ENCODE peak calls at places on chromosomes 3 and 15, in five cellular contexts. One of them, this sample, is unnamed. For H3K4me1, the result is how much of the 10 kb centered on the place peaks cover.

GRCh38 chr3:143676021-143676420 is 172.2 kb downstream of the SLC9A9 start:
- DNase-seq in cardiac muscle cell: no peak
- DNase-seq in psoas muscle: no peak
- DNase-seq in pancreas: no peak
- DNase-seq in heart left ventricle: no peak
- DNase-seq in this sample: no peak

GRCh38 chr3:140188285-140188684 is 253.3 kb downstream of the CLSTN2 start:
- DNase-seq in cardiac muscle cell: no peak
- DNase-seq in psoas muscle: no peak
- DNase-seq in heart left ventricle: no peak
- DNase-seq in pancreas: peak
- DNase-seq in this sample: no peak

GRCh38 chr3:128009952-128010846 is 42.0 kb upstream of the SEC61A1 start:
- DNase-seq in pancreas: no peak
- DNase-seq in cardiac muscle cell: no peak
- DNase-seq in psoas muscle: no peak
- DNase-seq in heart left ventricle: no peak
- DNase-seq in this sample: peak

GRCh38 chr3:14587733-14588360 is 47.7 kb upstream of the GRIP2 start:
- DNase-seq in pancreas: no peak
- DNase-seq in psoas muscle: no peak
- DNase-seq in heart left ventricle: no peak
- DNase-seq in cardiac muscle cell: no peak
- DNase-seq in this sample: peak

GRCh38 chr3:52685285-52685704 is 418 bp downstream of the PBRM1 start:
- DNase-seq in heart left ventricle: peak
- DNase-seq in pancreas: peak
- DNase-seq in psoas muscle: peak
- DNase-seq in cardiac muscle cell: peak
- DNase-seq in this sample: peak

GRCh38 chr15:61946778-61947177 is 113.5 kb downstream of the VPS13C start:
- DNase-seq in cardiac muscle cell: no peak
- DNase-seq in pancreas: no peak
- DNase-seq in heart left ventricle: no peak
- DNase-seq in psoas muscle: no peak
- DNase-seq in this sample: no peak

GRCh38 chr15:29682781-29683180 is 139.5 kb downstream of the TJP1 start:
- DNase-seq in heart left ventricle: no peak
- DNase-seq in psoas muscle: no peak
- DNase-seq in cardiac muscle cell: no peak
- DNase-seq in pancreas: no peak
- DNase-seq in this sample: no peak

GRCh38 chr3:197802505-197803459 is 11.7 kb downstream of the LRCH3 start:
- DNase-seq in cardiac muscle cell: no peak
- DNase-seq in heart left ventricle: no peak
- DNase-seq in psoas muscle: no peak
- DNase-seq in pancreas: no peak
- DNase-seq in this sample: no peak

GRCh38 chr15:71508081-71508682 is 302.2 kb upstream of the NR2E3 start:
- DNase-seq in heart left ventricle: no peak
- DNase-seq in cardiac muscle cell: no peak
- DNase-seq in psoas muscle: no peak
- DNase-seq in pancreas: no peak
- DNase-seq in this sample: peak

GRCh38 chr3:44561076-44561475 is 6.1 kb downstream of the ZKSCAN7 start:
- DNase-seq in cardiac muscle cell: no peak
- DNase-seq in heart left ventricle: no peak
- DNase-seq in psoas muscle: no peak
- DNase-seq in pancreas: no peak
- DNase-seq in this sample: no peak

GRCh38 chr15:20345401-20345958 is 196.1 kb downstream of the GOLGA6L6 start:
- DNase-seq in pancreas: no peak
- DNase-seq in psoas muscle: peak
- DNase-seq in cardiac muscle cell: no peak
- DNase-seq in heart left ventricle: peak
- DNase-seq in this sample: no peak

GRCh38 chr3:58025824-58026579 is 17.8 kb downstream of the FLNB start:
- DNase-seq in cardiac muscle cell: peak
- DNase-seq in heart left ventricle: no peak
- DNase-seq in psoas muscle: no peak
- DNase-seq in pancreas: no peak
- DNase-seq in this sample: peak

GRCh38 chr3:117499189-117499870 is 789.8 kb downstream of the TUSC7 start:
- DNase-seq in heart left ventricle: no peak
- DNase-seq in psoas muscle: no peak
- DNase-seq in pancreas: no peak
- DNase-seq in cardiac muscle cell: no peak
- DNase-seq in this sample: no peak

GRCh38 chr3:25266677-25267076 is 161.4 kb upstream of the RARB start:
- DNase-seq in psoas muscle: no peak
- DNase-seq in heart left ventricle: no peak
- DNase-seq in cardiac muscle cell: no peak
- DNase-seq in pancreas: no peak
- DNase-seq in this sample: no peak

GRCh38 chr3:129665024-129665768 is 58.7 kb upstream of the PLXND1 start:
- DNase-seq in psoas muscle: no peak
- DNase-seq in cardiac muscle cell: no peak
- DNase-seq in pancreas: no peak
- DNase-seq in heart left ventricle: no peak
- DNase-seq in this sample: no peak

GRCh38 chr3:12489832-12490231 is 5.6 kb downstream of the TSEN2 start:
- DNase-seq in pancreas: no peak
- DNase-seq in psoas muscle: no peak
- DNase-seq in cardiac muscle cell: no peak
- DNase-seq in heart left ventricle: no peak
- DNase-seq in this sample: no peak

GRCh38 chr3:107206945-107207344 is 170.3 kb upstream of the CCDC54 start:
- DNase-seq in heart left ventricle: no peak
- DNase-seq in psoas muscle: no peak
- DNase-seq in cardiac muscle cell: no peak
- DNase-seq in pancreas: no peak
- DNase-seq in this sample: no peak

GRCh38 chr15:59174846-59175831 is 31.5 kb upstream of the LDHAL6B start:
- DNase-seq in heart left ventricle: no peak
- DNase-seq in pancreas: no peak
- DNase-seq in cardiac muscle cell: peak
- DNase-seq in psoas muscle: peak
- DNase-seq in this sample: peak
- H3K4me3 ChIP-seq in heart left ventricle: no peak
- H3K4me3 ChIP-seq in pancreas: no peak
- H3K4me3 ChIP-seq in cardiac muscle cell: no peak
- H3K4me3 ChIP-seq in psoas muscle: no peak
- H3K4me3 ChIP-seq in this sample: no peak

DNA sequence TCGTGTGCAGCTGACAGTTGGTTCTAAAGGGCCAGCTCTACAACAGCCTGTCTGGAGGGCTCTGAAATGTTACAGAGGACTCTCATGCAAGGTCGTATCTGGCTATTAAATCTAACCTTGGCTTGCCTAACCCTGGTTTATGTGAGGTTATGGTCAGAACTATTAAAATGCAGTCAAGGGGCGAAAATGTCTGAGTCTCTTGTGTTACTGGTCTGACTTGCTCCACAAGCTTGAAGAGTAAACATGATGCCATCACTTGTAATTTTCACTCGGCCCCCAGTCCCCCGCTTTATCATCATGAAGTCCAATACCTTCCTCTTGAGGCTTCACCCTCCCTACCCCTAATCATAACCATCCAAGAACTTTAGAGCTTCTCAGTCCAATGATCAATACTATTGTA is 9.4 kb downstream of the ENTPD3 start:
- DNase-seq in pancreas: no peak
- DNase-seq in heart left ventricle: no peak
- DNase-seq in cardiac muscle cell: no peak
- DNase-seq in psoas muscle: no peak
- DNase-seq in this sample: no peak
- TF ChIP-seq CTCF in pancreas: no peak
- TF ChIP-seq CTCF in heart left ventricle: no peak
- TF ChIP-seq CTCF in cardiac muscle cell: no peak
- TF ChIP-seq CTCF in psoas muscle: no peak
- TF ChIP-seq CTCF in this sample: no peak

GRCh38 chr15:77305953-77306352 is 114.0 kb downstream of the PEAK1 start:
- DNase-seq in psoas muscle: no peak
- DNase-seq in heart left ventricle: no peak
- DNase-seq in pancreas: no peak
- DNase-seq in cardiac muscle cell: no peak
- DNase-seq in this sample: no peak
- H3K4me1 ChIP-seq in psoas muscle: under half
- H3K4me1 ChIP-seq in heart left ventricle: under half
- H3K4me1 ChIP-seq in pancreas: under half
- H3K4me1 ChIP-seq in cardiac muscle cell: under half
- H3K4me1 ChIP-seq in this sample: under half

DNA sequence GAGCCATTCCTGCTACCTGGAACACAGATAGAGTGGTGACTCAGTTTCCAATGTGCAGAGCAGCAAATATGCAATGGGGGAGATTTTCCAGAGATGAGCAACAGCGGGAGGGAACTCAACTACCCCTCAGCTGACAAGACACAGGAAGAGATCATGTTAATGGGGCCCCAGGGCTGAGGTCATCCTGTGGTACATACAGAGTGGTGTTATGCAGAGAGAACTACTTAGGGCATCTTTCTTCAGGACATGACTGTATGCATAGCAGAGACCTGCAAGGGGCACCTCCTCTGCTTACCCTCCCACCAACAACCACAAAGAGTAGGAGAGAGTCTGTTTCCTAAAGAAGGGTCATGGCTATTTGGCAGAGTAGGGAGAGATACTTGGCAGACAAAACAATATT is 6.8 kb upstream of the TBC1D5 start:
- DNase-seq in heart left ventricle: no peak
- DNase-seq in cardiac muscle cell: no peak
- DNase-seq in pancreas: no peak
- DNase-seq in psoas muscle: no peak
- DNase-seq in this sample: no peak
- H3K4me3 ChIP-seq in heart left ventricle: no peak
- H3K4me3 ChIP-seq in cardiac muscle cell: no peak
- H3K4me3 ChIP-seq in pancreas: no peak
- H3K4me3 ChIP-seq in psoas muscle: no peak
- H3K4me3 ChIP-seq in this sample: peak

GRCh38 chr15:57554821-57555185 is 36.9 kb upstream of the MYZAP start:
- DNase-seq in cardiac muscle cell: no peak
- DNase-seq in psoas muscle: no peak
- DNase-seq in heart left ventricle: no peak
- DNase-seq in pancreas: no peak
- DNase-seq in this sample: no peak

GRCh38 chr15:57552678-57553334 is 38.9 kb upstream of the MYZAP start:
- DNase-seq in psoas muscle: no peak
- DNase-seq in heart left ventricle: no peak
- DNase-seq in pancreas: no peak
- DNase-seq in cardiac muscle cell: no peak
- DNase-seq in this sample: no peak

GRCh38 chr15:57554063-57554820 is 37.5 kb upstream of the MYZAP start:
- DNase-seq in psoas muscle: no peak
- DNase-seq in heart left ventricle: no peak
- DNase-seq in pancreas: no peak
- DNase-seq in cardiac muscle cell: no peak
- DNase-seq in this sample: no peak

GRCh38 chr15:57551717-57552677 is 39.7 kb upstream of the MYZAP start:
- DNase-seq in psoas muscle: no peak
- DNase-seq in cardiac muscle cell: peak
- DNase-seq in heart left ventricle: no peak
- DNase-seq in pancreas: peak
- DNase-seq in this sample: no peak

GRCh38 chr15:57553526-57553925 is 38.2 kb upstream of the MYZAP start:
- DNase-seq in psoas muscle: no peak
- DNase-seq in heart left ventricle: no peak
- DNase-seq in cardiac muscle cell: no peak
- DNase-seq in pancreas: no peak
- DNase-seq in this sample: no peak
- TF ChIP-seq CTCF in psoas muscle: no peak
- TF ChIP-seq CTCF in heart left ventricle: no peak
- TF ChIP-seq CTCF in cardiac muscle cell: no peak
- TF ChIP-seq CTCF in pancreas: no peak
- TF ChIP-seq CTCF in this sample: no peak

DNA sequence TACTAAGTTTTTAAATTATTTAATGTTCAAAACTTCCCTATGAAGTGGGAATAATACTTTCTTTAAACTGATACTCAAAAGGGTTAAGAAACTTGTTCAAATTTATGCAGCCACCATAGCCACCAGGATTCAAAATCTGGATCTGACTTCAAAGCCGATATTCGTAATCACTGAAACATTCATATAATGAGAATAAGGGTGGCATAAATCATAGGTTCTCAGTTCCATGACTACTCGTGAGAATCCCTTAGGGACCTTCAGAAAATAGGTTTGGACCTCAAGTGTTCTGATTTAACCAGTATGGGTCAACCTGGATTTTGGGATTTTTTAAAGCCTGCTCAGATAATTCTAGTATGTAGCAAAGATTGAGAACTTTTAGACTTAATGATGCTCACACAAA is 160.6 kb downstream of the RBMS3 start:
- DNase-seq in pancreas: no peak
- DNase-seq in cardiac muscle cell: no peak
- DNase-seq in psoas muscle: no peak
- DNase-seq in heart left ventricle: no peak
- DNase-seq in this sample: no peak
- H3K4me1 ChIP-seq in pancreas: under half
- H3K4me1 ChIP-seq in cardiac muscle cell: under half
- H3K4me1 ChIP-seq in psoas muscle: under half
- H3K4me1 ChIP-seq in heart left ventricle: under half
- H3K4me1 ChIP-seq in this sample: under half

GRCh38 chr15:92907229-92907628 is 7.1 kb downstream of the CHD2 start:
- DNase-seq in psoas muscle: no peak
- DNase-seq in heart left ventricle: no peak
- DNase-seq in cardiac muscle cell: no peak
- DNase-seq in pancreas: no peak
- DNase-seq in this sample: no peak
- H3K4me3 ChIP-seq in psoas muscle: peak
- H3K4me3 ChIP-seq in heart left ventricle: no peak
- H3K4me3 ChIP-seq in cardiac muscle cell: peak
- H3K4me3 ChIP-seq in pancreas: no peak
- H3K4me3 ChIP-seq in this sample: no peak

This sample was measured in right lobe of liver.